ENCODE peak calls at places on chromosomes 2 and 18, in ten cellular contexts. W is HCT116; I is stimulated activated CD4-positive, alpha-beta T cell treated with anti-CD3 and anti-CD28 coated beads, Interleukin-1b, Interleukin-23, amount 100 ng/mL, for 4 hours; Y is HS-5; O is NCI-H2081; P is body of pancreas; G is AG08396; R is aorta; A is B cell; F is ELF-1. K is an unnamed sample.

GRCh38 chr18:76234559-76234958 is 260.5 kb downstream of the ZNF516 start:
- DNase-seq in O (no peak), A (no peak), I (no peak), F (no peak), G (no peak), W (no peak), P (no peak), Y (no peak), R (no peak), K (no peak)

GRCh38 chr2:19874726-19875125 is 27.1 kb downstream of the TTC32 start:
- DNase-seq in A (no peak), W (no peak), R (peak), P (no peak), I (no peak), O (no peak), G (no peak), Y (no peak), F (no peak), K (peak)

GRCh38 chr2:6043238-6043637 is 351.1 kb downstream of the SOX11 start:
- DNase-seq in A (no peak), F (no peak), R (no peak), P (no peak), Y (no peak), W (no peak), I (no peak), G (no peak), O (no peak), K (no peak)

GRCh38 chr2:145751634-145752033 is 1231.7 kb upstream of the ZEB2 start:
- DNase-seq in G (no peak), A (peak), O (no peak), F (peak), I (no peak), Y (no peak), R (no peak), W (no peak), P (no peak), K (no peak)

GRCh38 chr2:7773974-7774365 is 856.8 kb downstream of the RNF144A start:
- DNase-seq in A (no peak), P (no peak), Y (no peak), O (no peak), F (no peak), R (no peak), W (no peak), I (no peak), G (no peak), K (no peak)

GRCh38 chr2:66469219-66469902 is 34.4 kb downstream of the MEIS1 start:
- DNase-seq in P (no peak), I (no peak), A (no peak), G (no peak), R (no peak), O (no peak), F (no peak), Y (no peak), W (no peak), K (no peak)

GRCh38 chr2:219079417-219079816 is 18.7 kb upstream of the IHH start:
- DNase-seq in A (no peak), F (no peak), G (peak), W (no peak), P (no peak), Y (no peak), R (no peak), O (no peak), I (no peak), K (no peak)

GRCh38 chr18:54387631-54388030 is 29.9 kb downstream of the C18orf54 start:
- DNase-seq in Y (peak), I (no peak), W (no peak), O (no peak), F (no peak), R (no peak), A (no peak), P (no peak), G (no peak), K (no peak)

GRCh38 chr2:48755473-48755872 is at the start of gene LHCGR:
- DNase-seq in R (no peak), A (no peak), P (no peak), O (no peak), G (peak), Y (no peak), W (no peak), I (no peak), F (peak), K (no peak)

GRCh38 chr2:54342603-54343002 is 86.6 kb upstream of the TSPYL6 start:
- DNase-seq in R (no peak), O (no peak), I (no peak), P (no peak), A (no peak), F (no peak), W (no peak), G (no peak), Y (no peak), K (no peak)

GRCh38 chr2:19358242-19359020 is at the start of gene OSR1:
- DNase-seq in R (peak), W (no peak), P (no peak), O (no peak), A (peak), G (peak), I (no peak), Y (peak), F (peak), K (peak)

GRCh38 chr2:35454966-35455638 is 900.5 kb upstream of the CRIM1 start:
- DNase-seq in P (no peak), O (no peak), I (no peak), G (no peak), A (no peak), W (peak), F (peak), R (no peak), Y (peak), K (no peak)

GRCh38 chr18:26489881-26490280 is 58.5 kb downstream of the KCTD1 start:
- DNase-seq in A (no peak), F (no peak), P (no peak), W (no peak), I (no peak), G (no peak), Y (no peak), O (no peak), R (no peak), K (no peak)

GRCh38 chr18:42141439-42141838 is 186.4 kb downstream of the PIK3C3 start:
- DNase-seq in G (no peak), A (no peak), O (no peak), R (no peak), F (peak), P (no peak), Y (no peak), I (no peak), W (no peak), K (no peak)

GRCh38 chr2:177748360-177748759 is 324.2 kb downstream of the PDE11A start:
- DNase-seq in P (no peak), W (no peak), A (no peak), R (no peak), I (no peak), Y (no peak), F (no peak), G (no peak), O (no peak), K (no peak)

GRCh38 chr2:70785137-70785911 is 5.1 kb downstream of the FIGLA start:
- DNase-seq in W (peak), O (peak), G (no peak), A (peak), I (peak), F (peak), R (no peak), P (no peak), Y (no peak), K (no peak)

GRCh38 chr2:201969938-201970785 is 63.5 kb upstream of the FZD7 start:
- DNase-seq in R (no peak), A (no peak), Y (no peak), G (peak), I (no peak), W (no peak), F (no peak), O (no peak), P (no peak), K (no peak)

GRCh38 chr2:143955416-143956075 is 564.4 kb downstream of the ZEB2 start:
- DNase-seq in I (no peak), W (no peak), A (no peak), R (no peak), Y (peak), P (no peak), F (no peak), G (peak), O (no peak), K (no peak)

GRCh38 chr18:42274488-42275137 is 319.6 kb downstream of the PIK3C3 start:
- DNase-seq in W (no peak), A (no peak), R (no peak), O (no peak), Y (no peak), I (no peak), G (no peak), F (peak), P (no peak), K (no peak)

GRCh38 chr2:133747965-133748700 is 179.9 kb upstream of the NCKAP5 start:
- DNase-seq in F (no peak), R (no peak), I (no peak), G (no peak), P (no peak), O (no peak), A (no peak), Y (no peak), W (no peak), K (no peak)

GRCh38 chr18:23033079-23033478 is 100.0 kb downstream of the RBBP8 start:
- DNase-seq in A (no peak), W (no peak), R (no peak), Y (no peak), I (no peak), G (no peak), F (no peak), O (no peak), P (no peak), K (peak)

GRCh38 chr2:17762457-17762856 is 8.5 kb downstream of the GEN1 start:
- DNase-seq in R (no peak), Y (no peak), O (no peak), W (no peak), A (no peak), F (no peak), I (no peak), P (no peak), G (no peak), K (no peak)

GRCh38 chr18:8571399-8571798 is 37.8 kb upstream of the RAB12 start:
- DNase-seq in G (no peak), A (no peak), I (no peak), P (no peak), R (no peak), Y (no peak), F (no peak), O (no peak), W (no peak), K (no peak)

GRCh38 chr2:162890690-162891311 is 52.2 kb upstream of the KCNH7 start:
- DNase-seq in F (no peak), R (no peak), W (peak), O (peak), A (peak), G (peak), I (no peak), Y (peak), P (peak), K (no peak)

GRCh38 chr2:37295469-37296073 is 29.1 kb downstream of the PRKD3 start:
- DNase-seq in P (no peak), R (no peak), F (no peak), Y (no peak), G (no peak), W (no peak), A (no peak), O (no peak), I (no peak), K (no peak)